ENCODE peak calls at places on chromosome 15, in five cellular contexts. Q, O, G, H and L are unnamed samples.

GRCh38 chr15:38528279-38528678 is 36.3 kb downstream of the RASGRP1 start:
- DNase-seq in Q (no peak), G (no peak), O (no peak), H (no peak), L (no peak)

GRCh38 chr15:99631256-99631655 is 65.5 kb downstream of the MEF2A start:
- DNase-seq in H (no peak), G (no peak), O (no peak), Q (no peak), L (no peak)

GRCh38 chr15:37764733-37765191 is 169.7 kb upstream of the TMCO5A start:
- DNase-seq in O (no peak), Q (peak), G (no peak), H (peak), L (peak)

GRCh38 chr15:90291679-90292356 is 26.3 kb downstream of the NGRN start:
- DNase-seq in O (no peak), H (peak), Q (no peak), G (no peak), L (peak)

GRCh38 chr15:52783191-52783829 is 6.8 kb downstream of the ONECUT1 start:
- DNase-seq in H (no peak), Q (no peak), G (no peak), O (no peak), L (no peak)

GRCh38 chr15:90571063-90571541 is 41.4 kb downstream of the CRTC3 start:
- DNase-seq in G (no peak), Q (no peak), H (peak), O (no peak), L (no peak)

GRCh38 chr15:38554354-38554753 is 10.3 kb downstream of the RASGRP1 start:
- DNase-seq in G (no peak), H (no peak), O (no peak), Q (peak), L (no peak)

GRCh38 chr15:49015896-49016295 is 30.4 kb downstream of the SECISBP2L start:
- DNase-seq in Q (no peak), G (no peak), H (no peak), O (no peak), L (no peak)

GRCh38 chr15:55530861-55531313 is 22.9 kb upstream of the DNAAF4 start:
- DNase-seq in G (no peak), O (no peak), H (no peak), Q (peak), L (no peak)

GRCh38 chr15:73346735-73347312 is 21.9 kb downstream of the HCN4 start:
- DNase-seq in O (peak), Q (no peak), G (peak), H (peak), L (peak)

GRCh38 chr15:38682861-38683260 is 118.2 kb upstream of the RASGRP1 start:
- DNase-seq in Q (no peak), G (no peak), O (no peak), H (no peak), L (no peak)

GRCh38 chr15:50148362-50148963 is 29.4 kb upstream of the ATP8B4 start:
- DNase-seq in O (no peak), Q (peak), G (no peak), H (peak), L (peak)

GRCh38 chr15:52866698-52867097 is 76.6 kb upstream of the ONECUT1 start:
- DNase-seq in H (no peak), Q (no peak), G (no peak), O (no peak), L (no peak)

GRCh38 chr15:62135532-62136134 is 29.5 kb downstream of the C2CD4B start:
- DNase-seq in G (no peak), H (no peak), Q (no peak), O (no peak), L (no peak)

GRCh38 chr15:51726302-51727073 is 11.0 kb downstream of the LYSMD2 start:
- DNase-seq in G (peak), O (peak), Q (peak), H (peak), L (peak)

GRCh38 chr15:101146118-101146702 is 105.6 kb downstream of the CHSY1 start:
- DNase-seq in Q (no peak), H (no peak), O (no peak), G (no peak), L (no peak)

GRCh38 chr15:93044301-93045190 is 44.5 kb downstream of the RGMA start:
- DNase-seq in H (no peak), Q (no peak), G (no peak), O (no peak), L (no peak)

GRCh38 chr15:75051161-75051560 is 27.8 kb downstream of the PPCDC start:
- DNase-seq in G (no peak), Q (no peak), H (no peak), O (peak), L (no peak)

GRCh38 chr15:57158589-57158988 is 217.7 kb upstream of the CGNL1 start:
- DNase-seq in Q (no peak), H (no peak), O (no peak), G (no peak), L (peak)

GRCh38 chr15:37046876-37047614 is 53.3 kb downstream of the MEIS2 start:
- DNase-seq in G (no peak), H (no peak), O (no peak), Q (no peak), L (peak)

GRCh38 chr15:90664650-90665287 is 52.4 kb upstream of the BLM start:
- DNase-seq in H (no peak), O (peak), Q (no peak), G (no peak), L (peak)

GRCh38 chr15:87924433-87924832 is 332.1 kb downstream of the NTRK3 start:
- DNase-seq in O (no peak), Q (no peak), G (no peak), H (no peak), L (no peak)

GRCh38 chr15:91158415-91159394 is 58.6 kb downstream of the SV2B start:
- DNase-seq in H (no peak), G (no peak), O (no peak), Q (no peak), L (no peak)

GRCh38 chr15:48984021-48984420 is 20.3 kb upstream of the SHC4 start:
- DNase-seq in Q (no peak), O (no peak), H (no peak), G (no peak), L (no peak)

GRCh38 chr15:31387483-31388118 is 61.0 kb downstream of the KLF13 start:
- DNase-seq in H (no peak), Q (no peak), O (peak), G (peak), L (no peak)

DNA sequence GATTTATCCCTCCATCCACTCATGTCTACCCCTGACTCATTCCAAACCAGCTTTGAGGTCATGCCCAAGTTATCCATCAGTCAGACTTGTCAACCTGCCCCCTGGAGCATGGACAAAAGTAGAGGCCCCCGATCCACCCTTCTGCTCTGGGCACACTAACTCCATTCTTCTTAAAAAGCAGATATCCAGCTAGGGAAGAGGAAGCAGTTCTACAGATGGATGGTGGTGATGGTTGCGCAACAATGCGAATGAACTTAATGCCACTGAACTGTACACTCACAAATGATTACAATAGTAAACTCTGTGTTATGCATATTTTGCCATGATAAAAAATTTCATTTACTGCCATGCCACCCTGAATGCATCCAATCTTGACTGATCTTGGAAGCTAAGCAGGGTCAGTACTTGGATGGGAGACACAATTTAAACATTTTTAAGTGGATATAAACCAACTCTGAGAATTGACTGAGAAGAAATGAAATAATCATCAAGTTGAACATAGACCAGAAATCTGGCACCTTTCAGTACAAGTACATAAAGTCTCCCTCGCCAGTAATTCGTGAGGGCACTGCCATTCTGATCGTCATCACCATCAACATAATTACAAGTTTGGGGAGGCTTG is 124.8 kb downstream of the ATP10A start:
- DNase-seq in H (no peak), G (no peak), O (no peak), Q (no peak), L (no peak)
- H3K27ac ChIP-seq in H (no peak), G (no peak), O (no peak), Q (no peak), L (no peak)

GRCh38 chr15:67838789-67839332 is 984 bp downstream of the RNU6-1 start:
- DNase-seq in O (peak), H (no peak), G (no peak), Q (no peak), L (peak)
- TF ChIP-seq CTCF in O (no peak), H (no peak), G (no peak), Q (no peak), L (no peak)

GRCh38 chr15:29822685-29823459 is 604 bp upstream of the TJP1 start:
- DNase-seq in H (peak), O (peak), Q (peak), G (no peak), L (peak)

GRCh38 chr15:29827421-29827820 is 5.2 kb upstream of the TJP1 start:
- DNase-seq in G (no peak), H (no peak), Q (no peak), O (no peak), L (no peak)

GRCh38 chr15:29822100-29822684 is at the start of gene TJP1:
- DNase-seq in Q (peak), O (peak), G (no peak), H (no peak), L (peak)

GRCh38 chr15:29825205-29825604 is 2.9 kb upstream of the TJP1 start:
- DNase-seq in H (no peak), G (no peak), O (no peak), Q (no peak), L (no peak)

DNA sequence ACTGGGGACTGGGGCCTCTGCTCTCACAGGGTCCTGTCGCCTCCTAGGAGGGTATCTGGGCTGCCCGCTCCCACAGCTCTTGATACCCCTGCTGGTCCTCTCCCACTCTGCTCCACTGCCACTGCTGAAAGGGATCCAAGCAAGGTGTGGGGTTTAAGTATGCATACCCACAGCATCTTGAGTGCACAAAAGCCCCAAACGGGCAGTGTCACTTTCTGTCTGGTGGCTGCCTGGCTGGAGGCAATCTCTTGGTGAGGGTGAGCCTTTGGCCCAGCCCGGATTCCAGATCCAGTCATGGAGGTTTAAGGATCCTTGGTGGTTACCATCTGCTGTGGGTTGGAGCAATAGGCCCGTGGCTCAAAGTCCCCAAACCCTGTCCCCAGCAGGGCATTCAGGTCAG is 4.6 kb upstream of the TJP1 start:
- DNase-seq in O (no peak), Q (no peak), H (no peak), G (no peak), L (no peak)
- H3K27ac ChIP-seq in O (no peak), Q (no peak), H (no peak), G (no peak), L (peak)

GRCh38 chr15:97849183-97849582 is 111.3 kb upstream of the ARRDC4 start:
- DNase-seq in H (no peak), Q (no peak), O (no peak), G (no peak), L (no peak)
- TF ChIP-seq CTCF in H (no peak), Q (no peak), O (no peak), G (no peak), L (no peak)

GRCh38 chr15:85622432-85622831 is 172.3 kb downstream of the KLHL25 start:
- DNase-seq in H (no peak), G (no peak), Q (peak), O (no peak), L (no peak)

GRCh38 chr15:85625431-85625830 is 169.3 kb downstream of the KLHL25 start:
- DNase-seq in G (no peak), O (no peak), H (no peak), Q (no peak), L (no peak)

GRCh38 chr15:85625856-85626255 is 168.9 kb downstream of the KLHL25 start:
- DNase-seq in O (no peak), Q (peak), G (no peak), H (no peak), L (no peak)

GRCh38 chr15:85624241-85624855 is 170.4 kb downstream of the KLHL25 start:
- DNase-seq in Q (no peak), H (no peak), G (no peak), O (no peak), L (no peak)

GRCh38 chr15:85623648-85624047 is 171.1 kb downstream of the KLHL25 start:
- DNase-seq in G (no peak), Q (no peak), O (no peak), H (no peak), L (no peak)
- H3K27ac ChIP-seq in G (no peak), Q (no peak), O (peak), H (no peak), L (no peak)

GRCh38 chr15:64742385-64742784 is 33.0 kb downstream of the RBPMS2 start:
- DNase-seq in G (no peak), H (no peak), O (no peak), Q (no peak), L (no peak)

GRCh38 chr15:64742921-64743320 is 32.5 kb downstream of the RBPMS2 start:
- DNase-seq in Q (no peak), G (no peak), O (no peak), H (no peak), L (no peak)

GRCh38 chr15:64738231-64739095 is 36.9 kb downstream of the RBPMS2 start:
- DNase-seq in O (no peak), G (no peak), H (no peak), Q (no peak), L (no peak)

GRCh38 chr15:64739216-64739976 is 36.0 kb downstream of the RBPMS2 start:
- DNase-seq in G (no peak), H (no peak), Q (no peak), O (no peak), L (no peak)

DNA sequence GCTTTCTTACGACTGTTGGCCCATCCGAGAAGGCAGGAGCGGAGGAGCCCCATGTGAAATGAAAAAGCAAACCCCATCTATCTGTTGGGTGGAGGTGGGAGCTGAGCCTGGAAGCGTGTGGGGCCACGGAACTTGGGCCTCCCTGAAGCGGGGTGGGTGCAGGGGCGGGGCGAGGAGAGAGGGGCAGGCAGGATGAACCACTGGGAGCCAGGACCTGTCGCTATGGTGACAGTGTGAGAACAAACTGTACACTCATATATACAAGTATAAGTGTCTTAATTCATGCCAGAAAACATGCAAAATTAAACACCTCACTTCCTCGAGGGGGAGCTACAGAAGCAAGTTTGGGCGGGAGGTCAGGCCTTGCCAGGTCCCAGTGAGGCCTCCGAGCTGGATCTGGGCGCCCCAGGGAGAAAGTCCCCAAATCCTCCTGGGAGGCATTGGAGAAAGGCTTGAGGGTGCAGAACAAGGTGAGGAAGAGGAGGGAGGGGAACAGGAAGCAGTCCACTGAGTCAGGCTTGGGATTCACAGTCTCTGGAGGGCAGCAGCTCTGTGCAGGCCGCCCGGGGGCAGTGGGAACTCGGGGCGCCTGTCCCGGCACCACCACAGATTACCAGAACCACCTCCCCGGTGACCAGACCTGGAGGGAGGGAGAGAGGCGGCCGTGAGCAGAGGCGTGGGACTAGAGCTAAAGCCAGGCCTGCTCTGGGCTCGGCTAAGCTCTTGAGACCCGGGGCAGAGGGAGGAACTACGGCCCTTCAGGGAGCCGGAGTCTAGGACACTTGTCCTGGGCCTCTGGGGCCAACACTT is 34.8 kb downstream of the RBPMS2 start:
- DNase-seq in Q (no peak), G (no peak), H (no peak), O (peak), L (peak)
- TF ChIP-seq CTCF in Q (peak), G (no peak), H (peak), O (peak), L (no peak)

DNA sequence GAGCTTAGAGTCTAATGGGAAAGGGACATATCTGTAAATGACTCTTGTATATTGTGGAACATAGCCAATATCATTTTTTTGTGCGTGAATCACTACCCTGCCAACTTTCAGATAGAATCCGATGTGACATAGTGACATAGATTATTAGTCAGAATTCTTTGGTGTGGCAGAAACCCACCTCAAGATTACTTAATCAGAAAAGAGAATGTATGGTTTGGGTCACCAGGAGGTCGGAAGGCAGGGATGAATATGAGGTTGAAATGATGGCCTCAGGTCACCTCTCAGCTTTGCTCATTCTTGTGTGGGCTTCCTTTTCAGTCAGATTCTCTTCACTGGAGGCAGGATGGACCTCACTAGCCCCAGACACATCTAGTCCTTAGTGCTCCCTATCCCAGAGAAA is 41.4 kb downstream of the SNAPC5 start:
- DNase-seq in O (no peak), H (no peak), G (no peak), Q (no peak), L (no peak)
- H3K27ac ChIP-seq in O (no peak), H (peak), G (no peak), Q (no peak), L (no peak)

DNA sequence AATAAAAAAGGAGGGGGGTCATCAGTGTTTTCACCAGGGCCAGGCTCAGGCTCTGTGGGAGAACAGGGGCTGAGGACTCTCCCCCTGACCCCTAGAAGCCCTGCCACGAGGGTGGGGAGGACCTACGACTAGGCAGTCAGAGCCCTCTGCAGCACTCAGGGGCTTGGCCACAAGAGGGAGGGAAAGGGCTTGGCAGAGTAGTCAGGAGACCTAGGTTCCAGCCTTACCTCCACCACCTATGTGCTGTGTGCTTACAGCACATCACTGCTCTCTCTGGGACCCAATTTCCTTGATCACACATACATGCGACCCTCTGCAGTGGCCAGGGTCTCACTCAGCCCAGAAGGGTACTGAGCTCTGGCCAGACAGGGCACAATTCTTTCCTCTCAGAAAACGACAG is 16.3 kb upstream of the SKIC8 start:
- DNase-seq in Q (no peak), G (no peak), O (no peak), H (no peak), L (no peak)
- TF ChIP-seq CTCF in Q (peak), G (no peak), O (no peak), H (peak), L (no peak)

GRCh38 chr15:60584355-60585023 is 105.5 kb upstream of the ICE2 start:
- DNase-seq in Q (no peak), O (no peak), H (no peak), G (no peak), L (no peak)
- H3K27ac ChIP-seq in Q (no peak), O (peak), H (no peak), G (peak), L (no peak)